ENCODE peak calls at places on chromosomes 5 and 9, in eight cellular contexts. Q is esophagus squamous epithelium, N is adrenal gland, U is RWPE1, B is suprapubic skin, P is WERI-Rb-1, F is tibial nerve, W is PC-3. C is an unnamed sample.

GRCh38 chr5:75167345-75167744 is 69.3 kb downstream of the ANKRD31 start:
- DNase-seq in Q (no peak), N (no peak), U (peak), B (no peak), P (peak), F (no peak), W (peak), C (no peak)

GRCh38 chr9:109182940-109183798 is 16.1 kb upstream of the FRRS1L start:
- DNase-seq in Q (no peak), N (peak), U (peak), B (no peak), P (peak), F (no peak), W (peak), C (no peak)

GRCh38 chr9:107388890-107389289 is 100.7 kb downstream of the KLF4 start:
- DNase-seq in Q (no peak), N (no peak), U (no peak), B (no peak), P (no peak), F (no peak), W (no peak), C (no peak)

GRCh38 chr9:97319380-97319779 is 11.9 kb downstream of the CCDC180 start:
- DNase-seq in Q (no peak), N (no peak), U (no peak), B (no peak), P (no peak), F (no peak), W (no peak), C (no peak)

GRCh38 chr9:86645303-86645702 is 291.1 kb upstream of the TUT7 start:
- DNase-seq in Q (no peak), N (no peak), U (no peak), B (no peak), P (no peak), F (no peak), W (no peak), C (no peak)

GRCh38 chr5:61311836-61312808 is 19.9 kb upstream of the ZSWIM6 start:
- DNase-seq in Q (no peak), N (no peak), U (peak), B (no peak), P (no peak), F (no peak), W (peak), C (no peak)

GRCh38 chr5:68369436-68370125 is 154.0 kb downstream of the PIK3R1 start:
- DNase-seq in Q (no peak), N (no peak), U (no peak), B (no peak), P (no peak), F (no peak), W (no peak), C (no peak)

GRCh38 chr5:64158827-64159226 is 6.8 kb upstream of the RNF180 start:
- DNase-seq in Q (no peak), N (no peak), U (no peak), B (no peak), P (no peak), F (no peak), W (peak), C (no peak)

GRCh38 chr5:147956064-147956841 is 49.9 kb upstream of the C5orf46 start:
- DNase-seq in Q (no peak), N (no peak), U (peak), B (no peak), P (no peak), F (no peak), W (peak), C (no peak)

GRCh38 chr5:73619606-73620334 is 6.2 kb upstream of the ARHGEF28 start:
- DNase-seq in Q (no peak), N (no peak), U (no peak), B (no peak), P (no peak), F (no peak), W (peak), C (no peak)

GRCh38 chr9:74173284-74173683 is 323.9 kb upstream of the RORB start:
- DNase-seq in Q (no peak), N (no peak), U (no peak), B (no peak), P (no peak), F (no peak), W (no peak), C (no peak)

GRCh38 chr5:7518947-7519560 is 123.1 kb downstream of the ADCY2 start:
- DNase-seq in Q (no peak), N (no peak), U (no peak), B (no peak), P (peak), F (no peak), W (no peak), C (no peak)

GRCh38 chr9:18396102-18396728 is 77.7 kb upstream of the ADAMTSL1 start:
- DNase-seq in Q (no peak), N (no peak), U (no peak), B (no peak), P (peak), F (no peak), W (peak), C (no peak)

GRCh38 chr9:87537625-87538024 is 40.0 kb downstream of the DAPK1 start:
- DNase-seq in Q (no peak), N (no peak), U (no peak), B (no peak), P (peak), F (no peak), W (no peak), C (no peak)

GRCh38 chr5:1094670-1095190 is 17.1 kb downstream of the SLC12A7 start:
- DNase-seq in Q (no peak), N (no peak), U (no peak), B (no peak), P (no peak), F (no peak), W (no peak), C (no peak)

GRCh38 chr5:176531902-176532493 is 5.2 kb downstream of the RNF44 start:
- DNase-seq in Q (no peak), N (no peak), U (no peak), B (no peak), P (no peak), F (no peak), W (no peak), C (no peak)

GRCh38 chr5:65152131-65152530 is 329.6 kb downstream of the ADAMTS6 start:
- DNase-seq in Q (no peak), N (no peak), U (no peak), B (no peak), P (no peak), F (no peak), W (peak), C (no peak)

GRCh38 chr9:26462213-26462612 is 430.4 kb downstream of the CAAP1 start:
- DNase-seq in Q (no peak), N (no peak), U (no peak), B (no peak), P (no peak), F (no peak), W (peak), C (no peak)

GRCh38 chr5:160197341-160198147 is 31.8 kb upstream of the FABP6 start:
- DNase-seq in Q (no peak), N (peak), U (no peak), B (no peak), P (no peak), F (no peak), W (no peak), C (no peak)

GRCh38 chr5:173714551-173715428 is 98.3 kb upstream of the BOD1 start:
- DNase-seq in Q (no peak), N (peak), U (peak), B (no peak), P (no peak), F (no peak), W (peak), C (no peak)

GRCh38 chr9:23821400-23822181 is 4.4 kb downstream of the ELAVL2 start:
- DNase-seq in Q (no peak), N (no peak), U (peak), B (no peak), P (peak), F (no peak), W (peak), C (no peak)

GRCh38 chr9:133075925-133076324 is 14.1 kb downstream of the CEL start:
- DNase-seq in Q (no peak), N (no peak), U (no peak), B (no peak), P (no peak), F (no peak), W (peak), C (no peak)

GRCh38 chr9:92512622-92513021 is 23.2 kb downstream of the ECM2 start:
- DNase-seq in Q (no peak), N (no peak), U (no peak), B (no peak), P (no peak), F (no peak), W (no peak), C (no peak)

GRCh38 chr9:76704601-76705204 is 59.5 kb upstream of the PCA3 start:
- DNase-seq in Q (no peak), N (no peak), U (peak), B (no peak), P (no peak), F (no peak), W (peak), C (no peak)

GRCh38 chr5:178230879-178231735 is 1.5 kb downstream of the PHYKPL start:
- DNase-seq in Q (no peak), N (peak), U (no peak), B (no peak), P (no peak), F (no peak), W (no peak), C (peak)

GRCh38 chr5:141135030-141135717 is at the start of gene PCDHB5:
- DNase-seq in Q (no peak), N (no peak), U (no peak), B (no peak), P (peak), F (no peak), W (no peak), C (no peak)

DNA sequence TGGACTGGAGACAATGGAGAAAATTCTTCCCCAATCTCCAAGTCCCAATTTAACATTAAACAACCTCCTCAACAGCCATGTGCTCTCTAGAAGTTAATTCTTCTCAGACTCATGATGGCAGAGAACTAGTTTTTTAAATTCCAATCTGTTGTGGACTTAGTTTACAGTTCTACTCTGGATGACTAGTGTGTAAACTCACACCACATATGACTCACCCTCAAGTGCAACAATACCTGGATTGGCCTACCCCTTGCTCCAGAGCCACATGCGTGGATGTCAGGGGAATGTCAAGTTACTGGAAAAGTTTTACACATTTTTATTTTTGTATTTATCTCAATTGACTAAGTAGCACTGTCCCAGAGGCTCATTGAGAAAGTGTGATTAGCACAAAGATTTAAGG is 136.0 kb upstream of the EFNA5 start:
- DNase-seq in Q (no peak), N (no peak), U (peak), B (no peak), P (no peak), F (no peak), W (peak), C (no peak)
- TF ChIP-seq CTCF in Q (no peak), N (no peak), U (no peak), B (no peak), P (no peak), F (no peak), W (no peak), C (no peak)

DNA sequence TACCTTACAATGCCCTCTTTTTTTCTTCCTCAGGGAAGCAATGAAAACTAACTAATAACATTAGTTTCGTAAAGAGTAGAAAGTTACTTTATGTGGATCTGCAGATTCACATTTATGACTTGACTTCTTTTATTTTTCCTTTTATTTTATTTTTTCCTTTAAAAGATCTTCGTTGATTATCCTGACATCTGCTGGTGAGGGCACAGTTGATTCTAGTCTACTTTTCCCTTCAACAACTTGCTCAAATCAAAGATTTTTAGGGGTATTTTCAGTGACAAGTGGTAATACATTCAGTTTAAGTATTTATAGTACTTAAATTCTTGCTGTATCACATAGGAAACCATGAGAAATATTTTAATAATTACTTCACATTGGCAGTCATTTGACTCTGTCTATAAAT is 4.9 kb downstream of the EDIL3 start:
- DNase-seq in Q (no peak), N (no peak), U (no peak), B (no peak), P (no peak), F (no peak), W (peak), C (no peak)
- TF ChIP-seq CTCF in Q (no peak), N (no peak), U (no peak), B (no peak), P (no peak), F (no peak), W (peak), C (peak)

DNA sequence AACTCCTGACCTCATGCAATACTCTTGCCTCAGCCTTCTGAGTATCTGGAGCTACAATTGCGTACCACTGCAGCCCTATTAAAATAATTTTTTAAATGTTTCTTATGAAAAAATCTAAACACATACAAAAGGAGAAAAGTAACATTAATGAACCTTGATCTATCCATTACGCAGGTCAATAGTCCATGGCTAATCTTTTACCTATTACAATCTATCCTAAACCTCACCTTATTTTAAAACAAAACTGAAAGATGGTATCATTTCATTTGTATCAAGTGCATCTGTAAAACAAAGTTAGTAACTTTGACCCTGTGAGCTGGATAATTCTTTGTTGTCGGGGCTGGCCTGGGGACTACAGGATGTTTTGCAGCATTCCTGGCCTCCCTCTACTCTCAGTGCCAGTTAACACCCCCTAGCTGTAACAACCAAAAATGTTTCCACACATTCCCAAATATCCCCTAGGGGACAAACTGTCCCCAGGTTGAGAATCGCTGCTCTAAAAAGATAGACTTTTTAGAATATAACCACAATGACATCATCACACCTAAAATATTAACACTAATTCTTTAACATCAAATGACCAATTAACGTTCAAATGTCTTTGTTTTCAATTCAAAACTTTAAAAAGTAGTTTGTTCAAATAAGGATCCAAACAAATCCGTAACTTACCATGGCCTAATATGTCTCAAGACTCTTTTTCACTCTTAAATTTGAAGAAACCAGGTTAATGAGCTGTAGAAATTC is 54.8 kb downstream of the RNF38 start:
- DNase-seq in Q (no peak), N (no peak), U (no peak), B (no peak), P (no peak), F (no peak), W (no peak), C (no peak)
- TF ChIP-seq CTCF in Q (no peak), N (no peak), U (no peak), B (no peak), P (no peak), F (no peak), W (peak), C (no peak)

DNA sequence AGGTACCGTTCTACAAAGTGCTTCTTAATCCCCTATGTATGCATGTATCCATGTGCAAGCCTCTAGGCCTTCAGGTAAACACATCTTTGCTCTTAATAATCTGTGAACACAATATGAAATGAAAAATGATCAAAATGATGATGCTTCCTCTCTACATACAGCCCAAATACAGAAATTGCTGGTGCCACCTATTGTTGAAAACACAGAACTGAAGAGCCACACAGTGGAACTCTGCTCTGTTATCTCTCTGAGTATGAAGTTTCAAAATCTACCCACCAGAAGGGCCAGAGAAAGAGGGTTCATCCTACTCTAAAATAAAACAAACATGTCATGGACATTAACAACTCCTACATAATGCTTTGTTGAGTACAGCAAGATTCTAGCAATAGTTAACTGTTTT is 71.3 kb downstream of the GLIS3 start:
- DNase-seq in Q (no peak), N (no peak), U (no peak), B (no peak), P (no peak), F (no peak), W (peak), C (no peak)
- TF ChIP-seq CTCF in Q (peak), N (peak), U (peak), B (peak), P (peak), F (peak), W (peak), C (no peak)

GRCh38 chr9:22790329-22790728 is 343.7 kb downstream of the DMRTA1 start:
- DNase-seq in Q (no peak), N (no peak), U (no peak), B (no peak), P (no peak), F (no peak), W (no peak), C (no peak)
- TF ChIP-seq CTCF in Q (no peak), N (no peak), U (no peak), B (no peak), P (no peak), F (no peak), W (no peak), C (no peak)

DNA sequence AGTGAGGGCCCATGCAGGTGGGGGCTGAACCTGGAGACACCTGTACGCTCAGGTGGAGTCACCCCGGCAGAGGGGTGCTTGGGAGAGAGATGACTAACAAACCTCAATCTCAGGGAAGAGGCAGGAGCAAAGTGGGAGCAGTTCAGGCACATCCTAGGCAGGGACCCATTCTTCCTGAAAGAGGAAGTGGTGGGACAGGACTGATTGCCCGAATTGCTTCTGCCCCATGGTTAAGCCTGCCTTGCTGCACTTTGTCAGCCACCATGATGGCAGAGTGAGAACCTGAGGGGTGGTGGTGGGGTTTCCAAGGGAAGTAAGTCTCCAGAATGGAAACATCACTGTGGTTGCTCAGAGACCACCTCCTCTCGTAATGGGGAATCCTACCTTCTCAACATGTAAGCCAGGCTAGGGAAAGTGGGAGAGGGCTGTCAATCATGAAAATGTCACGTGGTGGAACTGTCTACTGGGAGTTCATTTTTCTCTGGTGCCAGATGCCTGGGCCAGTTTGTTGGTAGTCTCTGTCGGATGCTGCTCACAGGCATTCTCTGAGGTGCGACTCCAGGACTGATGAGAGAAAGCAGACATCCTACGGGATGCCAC is 150.4 kb downstream of the HSPA4 start:
- DNase-seq in Q (no peak), N (no peak), U (no peak), B (no peak), P (no peak), F (no peak), W (no peak), C (no peak)
- TF ChIP-seq CTCF in Q (no peak), N (no peak), U (no peak), B (no peak), P (no peak), F (no peak), W (no peak), C (no peak)

DNA sequence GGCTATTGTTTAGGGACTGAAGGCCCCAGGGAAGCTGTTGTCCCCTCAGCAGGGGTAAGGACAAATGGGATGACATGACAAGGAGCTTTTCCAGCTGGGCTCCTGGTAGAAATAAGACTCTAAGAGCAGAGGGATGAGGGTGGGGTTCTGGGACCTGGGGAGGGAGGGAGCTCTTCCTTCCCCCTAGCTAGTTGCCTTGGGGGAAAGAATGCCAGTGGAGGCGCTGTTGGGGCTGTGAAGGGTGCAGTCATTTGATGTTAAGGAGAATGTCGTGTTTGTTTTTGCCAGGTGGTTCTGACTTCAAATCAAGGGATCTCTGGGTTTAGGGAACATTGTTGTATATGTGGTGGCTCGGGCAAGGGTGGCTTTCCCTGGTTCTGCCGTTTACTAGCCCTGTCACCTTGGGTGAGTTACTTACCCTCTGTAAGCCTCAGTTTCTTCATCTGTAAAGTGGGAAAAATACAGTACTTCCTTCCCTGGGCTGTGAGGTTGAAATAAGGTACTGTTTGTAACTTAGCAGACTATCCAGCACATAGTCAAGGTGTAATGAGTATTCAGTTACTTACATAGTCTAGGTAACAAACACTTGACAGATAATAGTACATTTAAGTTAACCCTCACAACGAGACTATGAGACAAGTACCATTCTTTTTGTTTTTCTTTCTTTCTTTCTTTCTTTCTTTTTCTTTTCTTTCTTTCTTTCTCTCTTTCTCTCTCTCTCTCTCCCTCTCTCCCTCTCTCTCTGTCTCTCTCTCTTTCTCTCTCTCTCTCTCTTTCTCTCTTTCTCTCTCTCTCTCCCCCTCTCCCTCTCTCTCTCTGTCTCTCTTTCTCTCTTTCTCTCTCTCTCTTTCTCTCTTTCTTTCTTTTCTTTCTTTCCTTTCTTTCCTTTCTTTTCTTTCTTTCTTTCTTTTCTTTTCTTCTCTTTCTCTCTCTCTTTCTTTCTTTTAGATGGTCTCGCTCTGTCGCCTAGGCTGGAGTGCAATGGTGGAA is 48.0 kb downstream of the WWC1 start:
- DNase-seq in Q (no peak), N (no peak), U (no peak), B (no peak), P (no peak), F (no peak), W (peak), C (no peak)
- TF ChIP-seq CTCF in Q (no peak), N (no peak), U (no peak), B (no peak), P (peak), F (no peak), W (peak), C (no peak)

C was measured in ascending aorta.